ENCODE peak calls at places on chromosome 21, in five cellular contexts. W is fibroblast of the conjunctiva, N is AG09319, T is endothelial cell, F is WTC11. A is an unnamed sample.

GRCh38 chr21:29943885-29944284 is 4.1 kb upstream of the GRIK1 start:
- DNase-seq in W (no peak), N (no peak), T (peak; percentile 24), F (no peak), A (no peak)

GRCh38 chr21:26846036-26846931 is 1.1 kb upstream of the ADAMTS1 start:
- DNase-seq in W (peak; percentile 68), N (no peak), T (peak; percentile 80), F (peak; percentile 72), A (peak; percentile 62)

GRCh38 chr21:45291613-45292398 is 4.1 kb upstream of the POFUT2 start:
- DNase-seq in W (no peak), N (no peak), T (no peak), F (no peak), A (no peak)

GRCh38 chr21:32403201-32403701 is 9.3 kb upstream of the EVA1C start:
- DNase-seq in W (peak; percentile 59), N (no peak), T (peak; percentile 70), F (peak; percentile 58), A (peak; percentile 55)

GRCh38 chr21:29117372-29117955 is 13.0 kb upstream of the MAP3K7CL start:
- DNase-seq in W (no peak), N (no peak), T (no peak), F (no peak), A (no peak)

GRCh38 chr21:31299291-31300147 is 44.5 kb downstream of the TIAM1 start:
- DNase-seq in W (no peak), N (no peak), T (no peak), F (no peak), A (no peak)

GRCh38 chr21:28485301-28486022 is 507.2 kb downstream of the LTN1 start:
- DNase-seq in W (peak; percentile 39), N (no peak), T (no peak), F (no peak), A (no peak)

GRCh38 chr21:33383056-33383888 is 19.9 kb upstream of the IFNGR2 start:
- DNase-seq in W (peak; percentile 58), N (no peak), T (no peak), F (no peak), A (no peak)

GRCh38 chr21:21230672-21231071 is 232.5 kb downstream of the NCAM2 start:
- DNase-seq in W (no peak), N (no peak), T (no peak), F (no peak), A (no peak)

GRCh38 chr21:44771896-44772525 is 29.6 kb downstream of the UBE2G2 start:
- DNase-seq in W (no peak), N (no peak), T (no peak), F (no peak), A (no peak)

GRCh38 chr21:28333455-28334108 is 659.1 kb downstream of the LTN1 start:
- DNase-seq in W (no peak), N (peak; percentile 40), T (no peak), F (no peak), A (no peak)

GRCh38 chr21:34113842-34114241 is 40.5 kb downstream of the MRPS6 start:
- DNase-seq in W (no peak), N (no peak), T (no peak), F (no peak), A (no peak)

GRCh38 chr21:25638634-25639166 is 358 bp upstream of the JAM2 start:
- DNase-seq in W (no peak), N (no peak), T (no peak), F (no peak), A (no peak)

GRCh38 chr21:26437326-26438009 is 135.6 kb downstream of the CYYR1 start:
- DNase-seq in W (no peak), N (no peak), T (no peak), F (no peak), A (no peak)

GRCh38 chr21:35138665-35139381 is 89.7 kb upstream of the RUNX1 start:
- DNase-seq in W (no peak), N (no peak), T (no peak), F (no peak), A (no peak)

GRCh38 chr21:45288441-45288841 is 746 bp upstream of the POFUT2 start:
- DNase-seq in W (no peak), N (no peak), T (no peak), F (no peak), A (no peak)

GRCh38 chr21:41399401-41399800 is 26.6 kb upstream of the MX1 start:
- DNase-seq in W (no peak), N (no peak), T (no peak), F (no peak), A (no peak)

A was measured in hippocampal formation.